ENCODE peak calls at places on chromosome 6, in eight cellular contexts. B, U, H, M, Y, Z, C and O are unnamed samples.

GRCh38 chr6:110063864-110064263 is 85.8 kb downstream of the GPR6 start:
- DNase-seq in B (no peak), U (no peak), H (no peak), M (no peak), Y (no peak), Z (no peak), C (no peak), O (no peak)

GRCh38 chr6:3334579-3334978 is 75.8 kb downstream of the PSMG4 start:
- DNase-seq in B (no peak), U (peak; percentile 51), H (no peak), M (no peak), Y (no peak), Z (no peak), C (no peak), O (no peak)

GRCh38 chr6:71621918-71622519 is 264.3 kb upstream of the RIMS1 start:
- DNase-seq in B (no peak), U (no peak), H (no peak), M (no peak), Y (no peak), Z (no peak), C (no peak), O (no peak)

GRCh38 chr6:22363166-22363965 is 66.5 kb upstream of the PRL start:
- DNase-seq in B (no peak), U (no peak), H (no peak), M (no peak), Y (no peak), Z (no peak), C (no peak), O (no peak)

GRCh38 chr6:13767121-13767794 is 47.1 kb downstream of the MCUR1 start:
- DNase-seq in B (peak; percentile 50), U (peak; percentile 78), H (peak; percentile 35), M (no peak), Y (no peak), Z (peak; percentile 70), C (peak; percentile 71), O (no peak)

GRCh38 chr6:1611572-1612385 is 2.1 kb downstream of the FOXC1 start:
- DNase-seq in B (no peak), U (no peak), H (no peak), M (no peak), Y (no peak), Z (peak; percentile 58), C (peak; percentile 74), O (no peak)

GRCh38 chr6:35496036-35496850 is 636 bp downstream of the TEAD3 start:
- DNase-seq in B (no peak), U (no peak), H (peak; percentile 58), M (peak; percentile 83), Y (peak; percentile 61), Z (peak; percentile 72), C (no peak), O (no peak)

GRCh38 chr6:104884867-104885517 is 25.3 kb upstream of the HACE1 start:
- DNase-seq in B (no peak), U (no peak), H (no peak), M (no peak), Y (no peak), Z (no peak), C (no peak), O (no peak)

GRCh38 chr6:31919624-31920303 is 7.8 kb upstream of the C2 start:
- DNase-seq in B (no peak), U (peak; percentile 1), H (no peak), M (no peak), Y (no peak), Z (no peak), C (no peak), O (no peak)

GRCh38 chr6:147782302-147782701 is 273.8 kb downstream of the SAMD5 start:
- DNase-seq in B (no peak), U (no peak), H (no peak), M (no peak), Y (no peak), Z (no peak), C (no peak), O (peak; percentile 15)

GRCh38 chr6:154613137-154613676 is 102.7 kb upstream of the CNKSR3 start:
- DNase-seq in B (no peak), U (no peak), H (no peak), M (no peak), Y (no peak), Z (no peak), C (no peak), O (peak; percentile 33)

GRCh38 chr6:134039116-134039515 is 13.3 kb downstream of the SLC2A12 start:
- DNase-seq in B (no peak), U (no peak), H (no peak), M (no peak), Y (no peak), Z (no peak), C (no peak), O (no peak)

DNA sequence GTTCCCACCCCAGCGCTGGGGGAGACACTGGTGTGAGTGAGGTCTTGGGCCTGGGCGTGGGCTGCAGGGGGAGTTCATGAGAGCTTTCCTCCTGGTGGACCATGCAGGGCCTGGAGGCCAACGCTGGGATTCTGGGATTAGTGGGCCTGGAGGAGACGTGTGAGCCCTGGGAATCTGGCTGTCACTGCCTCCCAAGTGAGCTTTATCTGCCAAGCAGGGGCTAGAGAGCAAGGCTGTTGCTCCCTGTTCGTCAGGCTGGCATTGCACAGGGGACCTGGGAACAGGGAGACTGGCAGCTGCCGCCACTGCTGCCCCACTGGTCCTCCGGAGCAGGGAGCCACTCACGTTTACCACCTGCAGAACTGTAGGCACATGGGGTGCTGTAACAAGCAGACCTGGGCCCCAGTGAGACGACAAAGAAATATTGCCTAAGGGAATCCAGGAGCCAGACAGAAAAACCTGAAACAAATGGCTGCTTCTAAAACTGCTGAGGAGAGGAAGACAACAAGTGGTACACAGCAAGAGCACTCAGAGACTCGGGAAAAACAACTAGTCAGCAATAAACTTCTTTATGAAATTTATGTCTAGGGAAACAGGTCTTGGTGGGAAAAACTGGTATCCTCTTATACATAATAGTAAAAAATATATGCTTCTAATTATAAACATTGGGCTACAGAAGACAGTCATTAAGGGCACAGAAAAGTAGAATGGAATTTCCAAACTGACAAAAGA is 45.2 kb downstream of the PPP1R3G start:
- DNase-seq in B (no peak), U (no peak), H (no peak), M (no peak), Y (no peak), Z (no peak), C (no peak), O (no peak)
- H3K27ac ChIP-seq in B (no peak overlapping the region), U (no peak overlapping the region), H (peak overlapping the region; percentile 18), M (no peak overlapping the region), Y (no peak overlapping the region), Z (no peak overlapping the region), C (no peak overlapping the region), O (no peak overlapping the region)

GRCh38 chr6:24574809-24575208 is 71.2 kb downstream of the KIAA0319 start:
- DNase-seq in B (peak; percentile 39), U (no peak), H (no peak), M (no peak), Y (peak; percentile 27), Z (no peak), C (no peak), O (no peak)

GRCh38 chr6:24581084-24581669 is 64.8 kb downstream of the KIAA0319 start:
- DNase-seq in B (peak; percentile 62), U (peak; percentile 83), H (peak; percentile 57), M (peak; percentile 73), Y (peak; percentile 40), Z (peak; percentile 72), C (no peak), O (peak; percentile 21)

GRCh38 chr6:24571361-24571760 is 74.6 kb downstream of the KIAA0319 start:
- DNase-seq in B (no peak), U (no peak), H (no peak), M (no peak), Y (no peak), Z (no peak), C (no peak), O (no peak)

DNA sequence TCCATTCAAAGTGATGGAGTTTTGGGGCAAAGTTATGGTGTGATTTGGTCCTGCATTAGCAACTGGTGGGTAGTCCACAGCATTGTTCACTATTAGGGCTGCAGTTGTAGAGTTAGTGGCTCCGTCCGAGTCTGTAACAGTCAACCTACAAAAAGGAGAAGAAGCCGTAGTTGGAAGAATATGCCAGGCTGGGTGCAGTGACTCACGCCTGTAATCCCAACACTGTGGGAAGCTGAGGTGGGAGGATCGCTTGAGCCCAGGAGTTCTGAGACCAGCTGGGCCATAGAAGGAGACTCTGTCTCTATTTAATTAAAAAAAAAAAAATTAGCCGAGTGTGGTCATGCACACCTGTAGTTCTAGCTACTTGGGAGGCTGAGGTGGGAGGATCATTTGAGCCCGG is 69.5 kb downstream of the KIAA0319 start:
- DNase-seq in B (no peak), U (no peak), H (no peak), M (no peak), Y (no peak), Z (no peak), C (no peak), O (no peak)
- TF ChIP-seq CTCF in B (no peak), U (no peak), H (no peak), M (no peak), Y (no peak), Z (no peak), C (no peak), O (no peak)

GRCh38 chr6:42711930-42712329 is 10.5 kb downstream of the PRPH2 start:
- DNase-seq in B (no peak), U (no peak), H (no peak), M (peak; percentile 0), Y (no peak), Z (no peak), C (no peak), O (no peak)

GRCh38 chr6:42708096-42708495 is 14.3 kb downstream of the PRPH2 start:
- DNase-seq in B (no peak), U (no peak), H (no peak), M (no peak), Y (no peak), Z (no peak), C (peak; percentile 40), O (no peak)

GRCh38 chr6:42707595-42707994 is 14.8 kb downstream of the PRPH2 start:
- DNase-seq in B (no peak), U (no peak), H (no peak), M (no peak), Y (no peak), Z (no peak), C (no peak), O (no peak)

GRCh38 chr6:42709871-42710270 is 12.5 kb downstream of the PRPH2 start:
- DNase-seq in B (no peak), U (no peak), H (no peak), M (no peak), Y (no peak), Z (no peak), C (peak; percentile 49), O (no peak)

GRCh38 chr6:42710316-42710715 is 12.1 kb downstream of the PRPH2 start:
- DNase-seq in B (no peak), U (no peak), H (no peak), M (no peak), Y (no peak), Z (no peak), C (peak; percentile 31), O (no peak)
- H3K4me3 ChIP-seq in B (no peak overlapping the region), U (no peak overlapping the region), H (no peak overlapping the region), M (no peak overlapping the region), Y (no peak overlapping the region), Z (no peak overlapping the region), C (no peak overlapping the region), O (no peak overlapping the region)

DNA sequence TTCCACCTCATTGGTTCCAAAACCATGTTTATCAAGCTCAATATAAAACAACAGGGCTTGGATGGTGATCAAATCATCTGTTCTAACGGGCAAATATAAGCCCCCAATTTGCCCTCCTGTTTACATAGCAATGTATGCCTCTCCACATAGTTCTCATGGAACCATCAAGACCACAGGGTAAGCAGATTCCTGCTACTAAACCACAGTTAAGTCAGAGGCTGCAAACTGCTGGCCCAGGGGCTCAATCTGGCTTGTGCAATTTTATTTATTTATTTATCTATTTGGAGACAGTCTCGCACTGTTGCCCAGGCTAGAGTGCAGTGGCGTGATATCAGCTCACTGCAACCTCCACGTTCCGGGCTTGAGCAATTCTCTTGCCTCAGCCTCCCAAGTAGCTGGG is 18.9 kb upstream of the MTHFD1L start:
- DNase-seq in B (no peak), U (no peak), H (no peak), M (no peak), Y (no peak), Z (no peak), C (no peak), O (no peak)
- H3K27ac ChIP-seq in B (no peak overlapping the region), U (no peak overlapping the region), H (no peak overlapping the region), M (no peak overlapping the region), Y (no peak overlapping the region), Z (no peak overlapping the region), C (no peak overlapping the region), O (no peak overlapping the region)